ENCODE peak calls at places on chromosomes 4 and X, in four cellular contexts. W, E, Y and T are unnamed samples.

GRCh38 chr4:14749910-14750309 is 252.4 kb upstream of the CPEB2 start:
- DNase-seq in W (no peak), E (no peak), Y (no peak), T (no peak)

GRCh38 chr4:32475710-32476109 is 1755.5 kb downstream of the PCDH7 start:
- DNase-seq in W (no peak), E (no peak), Y (no peak), T (no peak)

GRCh38 chrX:31266172-31267076 is 194.6 kb upstream of the FTHL17 start:
- DNase-seq in W (no peak), E (no peak), Y (peak), T (no peak)

GRCh38 chr4:25513814-25514213 is 136.8 kb downstream of the ANAPC4 start:
- DNase-seq in W (no peak), E (no peak), Y (no peak), T (no peak)

GRCh38 chr4:87734936-87735335 is 64.4 kb upstream of the IBSP start:
- DNase-seq in W (no peak), E (no peak), Y (no peak), T (no peak)

GRCh38 chr4:1910643-1911042 is 39.5 kb downstream of the NSD2 start:
- DNase-seq in W (no peak), E (no peak), Y (peak), T (peak)

GRCh38 chr4:150242820-150243458 is 164.7 kb downstream of the DCLK2 start:
- DNase-seq in W (no peak), E (peak), Y (peak), T (peak)

GRCh38 chrX:41589634-41590270 is 99.0 kb upstream of the GPR34 start:
- DNase-seq in W (no peak), E (no peak), Y (no peak), T (no peak)

GRCh38 chr4:48290146-48290772 is 20.6 kb upstream of the TEC start:
- DNase-seq in W (no peak), E (peak), Y (peak), T (no peak)

GRCh38 chrX:153317306-153317705 is 4.3 kb downstream of the PNMA6F start:
- DNase-seq in W (no peak), E (no peak), Y (no peak), T (no peak)

GRCh38 chrX:154516655-154517100 is 646 bp upstream of the FAM3A start:
- DNase-seq in W (no peak), E (no peak), Y (no peak), T (no peak)

GRCh38 chrX:101507986-101508385 is 22.7 kb downstream of the ARMCX4 start:
- DNase-seq in W (no peak), E (no peak), Y (no peak), T (no peak)

GRCh38 chr4:2812600-2812932 is 19.7 kb downstream of the SH3BP2 start:
- DNase-seq in W (no peak), E (no peak), Y (peak), T (no peak)

GRCh38 chr4:71992571-71992970 is 39.2 kb upstream of the NPFFR2 start:
- DNase-seq in W (no peak), E (no peak), Y (no peak), T (no peak)

GRCh38 chr4:158016511-158016910 is 156.3 kb downstream of the GASK1B start:
- DNase-seq in W (no peak), E (no peak), Y (no peak), T (no peak)

GRCh38 chr4:2931765-2932560 is 31.2 kb downstream of the NOP14 start:
- DNase-seq in W (peak), E (no peak), Y (no peak), T (no peak)

GRCh38 chr4:149164282-149164681 is 651.4 kb downstream of the IQCM start:
- DNase-seq in W (no peak), E (no peak), Y (no peak), T (peak)

GRCh38 chrX:78237127-78237526 is 90.3 kb downstream of the CYSLTR1 start:
- DNase-seq in W (no peak), E (no peak), Y (no peak), T (no peak)

GRCh38 chr4:82500830-82501229 is 61.0 kb downstream of the TMEM150C start:
- DNase-seq in W (no peak), E (no peak), Y (no peak), T (peak)

GRCh38 chr4:174520655-174521054 is 1.6 kb downstream of the HPGD start:
- DNase-seq in W (no peak), E (no peak), Y (no peak), T (no peak)

GRCh38 chr4:80143305-80143679 is 54.0 kb upstream of the PRDM8 start:
- DNase-seq in W (no peak), E (no peak), Y (peak), T (no peak)

GRCh38 chrX:69501433-69501832 is 2.7 kb upstream of the NALF2 start:
- DNase-seq in W (no peak), E (peak), Y (no peak), T (peak)

DNA sequence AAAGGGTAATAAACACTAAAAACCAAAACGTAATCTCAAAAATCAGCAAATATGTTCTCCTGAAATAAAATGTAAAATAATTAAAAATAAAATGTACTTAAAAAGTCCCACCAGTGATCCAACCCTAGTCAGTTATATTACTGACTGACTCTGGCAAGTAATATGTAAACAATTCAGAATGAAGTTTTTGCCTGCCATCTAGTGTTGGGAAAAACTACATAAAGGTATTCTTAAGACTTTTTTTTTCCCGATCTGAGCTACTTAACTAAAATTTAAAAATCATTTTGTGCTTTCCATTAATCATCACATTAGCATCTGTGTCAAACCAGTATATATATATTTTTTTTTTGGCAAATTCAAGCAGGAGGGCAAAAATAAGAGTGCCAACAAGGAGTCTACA is 24.0 kb downstream of the RCHY1 start:
- DNase-seq in W (no peak), E (no peak), Y (no peak), T (no peak)
- TF ChIP-seq YY1 in W (no peak), E (no peak), Y (no peak), T (no peak)

GRCh38 chr4:18077808-18078207 is 56.3 kb upstream of the LCORL start:
- DNase-seq in W (no peak), E (no peak), Y (no peak), T (no peak)

GRCh38 chr4:18081708-18082107 is 60.2 kb upstream of the LCORL start:
- DNase-seq in W (no peak), E (no peak), Y (no peak), T (no peak)

GRCh38 chr4:18082254-18082653 is 60.7 kb upstream of the LCORL start:
- DNase-seq in W (no peak), E (no peak), Y (no peak), T (no peak)
- TF ChIP-seq YY1 in W (no peak), E (no peak), Y (no peak), T (no peak)

GRCh38 chr4:5924466-5925125 is 31.7 kb upstream of the CRMP1 start:
- DNase-seq in W (no peak), E (no peak), Y (no peak), T (no peak)
- TF ChIP-seq YY1 in W (no peak), E (no peak), Y (no peak), T (no peak)

GRCh38 chr4:52894408-52894807 is 32.3 kb downstream of the RASL11B start:
- DNase-seq in W (no peak), E (no peak), Y (no peak), T (no peak)
- TF ChIP-seq YY1 in W (no peak), E (no peak), Y (no peak), T (no peak)